ENCODE peak calls at places on chromosomes 5 and 9, in six cellular contexts. D is fibroblast of the aortic adventitia, E is GM23338, T is cardiac fibroblast, A is heart right ventricle, H is dorsolateral prefrontal cortex. R is an unnamed sample.
A peak's percentile ranks its signal among the peaks of the same experiment; 100 is the strongest.

GRCh38 chr5:160081495-160081894 is 37.8 kb downstream of the PWWP2A start:
- DNase-seq in D (no peak), E (no peak), T (no peak), A (no peak), H (no peak), R (no peak)

GRCh38 chr5:135245521-135246499 is 153.2 kb downstream of the MACROH2A1 start:
- DNase-seq in D (peak; percentile 78), E (no peak), T (peak; percentile 62), A (no peak), H (no peak), R (peak; percentile 31)

GRCh38 chr9:34540826-34541225 is 18.0 kb upstream of the ENHO start:
- DNase-seq in D (peak; percentile 51), E (no peak), T (peak; percentile 74), A (no peak), H (no peak), R (no peak)

GRCh38 chr9:16425572-16425971 is 444.9 kb downstream of the BNC2 start:
- DNase-seq in D (peak; percentile 69), E (no peak), T (peak; percentile 86), A (no peak), H (no peak), R (no peak)

GRCh38 chr5:102114525-102115069 is 181.5 kb downstream of the SLCO4C1 start:
- DNase-seq in D (no peak), E (peak; percentile 12), T (no peak), A (no peak), H (no peak), R (no peak)

GRCh38 chr5:167861134-167861930 is 430.1 kb upstream of the WWC1 start:
- DNase-seq in D (peak; percentile 13), E (peak; percentile 67), T (peak; percentile 26), A (peak; percentile 28), H (no peak), R (peak; percentile 64)

GRCh38 chr9:122218885-122219855 is 9.6 kb downstream of the LHX6 start:
- DNase-seq in D (peak; percentile 22), E (peak; percentile 69), T (peak; percentile 29), A (no peak), H (no peak), R (no peak)

GRCh38 chr5:122871669-122872068 is 26.3 kb downstream of the SNX24 start:
- DNase-seq in D (peak; percentile 34), E (no peak), T (no peak), A (no peak), H (no peak), R (no peak)

GRCh38 chr9:109771084-109771483 is 8.9 kb upstream of the PALM2AKAP2 start:
- DNase-seq in D (peak; percentile 82), E (peak; percentile 75), T (peak; percentile 73), A (no peak), H (no peak), R (no peak)

GRCh38 chr5:97839338-97840081 is 656.5 kb upstream of the RIOK2 start:
- DNase-seq in D (peak; percentile 37), E (no peak), T (peak; percentile 50), A (no peak), H (no peak), R (no peak)

GRCh38 chr5:107217721-107218130 is 453.0 kb downstream of the EFNA5 start:
- DNase-seq in D (no peak), E (no peak), T (peak; percentile 3), A (peak; percentile 64), H (peak; percentile 81), R (no peak)

GRCh38 chr9:133777111-133777791 is 39.1 kb upstream of the SARDH start:
- DNase-seq in D (no peak), E (no peak), T (no peak), A (no peak), H (no peak), R (peak; percentile 6)

GRCh38 chr5:72234265-72234700 is 85.8 kb downstream of the MRPS27 start:
- DNase-seq in D (peak; percentile 79), E (peak; percentile 43), T (peak; percentile 57), A (no peak), H (no peak), R (no peak)

GRCh38 chr5:1656271-1656975 is 132.7 kb upstream of the LPCAT1 start:
- DNase-seq in D (no peak), E (no peak), T (no peak), A (no peak), H (no peak), R (no peak)

GRCh38 chr9:130570200-130570599 is 9.2 kb upstream of the FUBP3 start:
- DNase-seq in D (peak; percentile 27), E (no peak), T (peak; percentile 47), A (no peak), H (no peak), R (no peak)

GRCh38 chr5:123299124-123299523 is 124.1 kb downstream of the CEP120 start:
- DNase-seq in D (no peak), E (no peak), T (no peak), A (no peak), H (no peak), R (no peak)

GRCh38 chr9:22683393-22684075 is 236.9 kb downstream of the DMRTA1 start:
- DNase-seq in D (peak; percentile 56), E (no peak), T (peak; percentile 15), A (no peak), H (no peak), R (no peak)

GRCh38 chr9:459491-460444 is 245.1 kb downstream of the DOCK8 start:
- DNase-seq in D (no peak), E (peak; percentile 11), T (no peak), A (no peak), H (no peak), R (no peak)

GRCh38 chr5:103393131-103393754 is 134.7 kb downstream of the MACIR start:
- DNase-seq in D (peak; percentile 44), E (peak; percentile 75), T (peak; percentile 80), A (no peak), H (no peak), R (no peak)

GRCh38 chr5:10511741-10512640 is 51.9 kb upstream of the ANKRD33B start:
- DNase-seq in D (no peak), E (no peak), T (no peak), A (no peak), H (no peak), R (no peak)

GRCh38 chr5:108858959-108859358 is 111.3 kb downstream of the FER start:
- DNase-seq in D (peak; percentile 29), E (no peak), T (peak; percentile 46), A (no peak), H (no peak), R (no peak)

GRCh38 chr5:93053825-93054224 is 527.2 kb downstream of the NR2F1-AS1 start:
- DNase-seq in D (peak; percentile 31), E (no peak), T (peak; percentile 56), A (no peak), H (no peak), R (no peak)

GRCh38 chr5:62314431-62314830 is 8.4 kb downstream of the KIF2A start:
- DNase-seq in D (no peak), E (no peak), T (no peak), A (no peak), H (no peak), R (no peak)

GRCh38 chr5:9596833-9597232 is 33.3 kb downstream of the TAS2R1 start:
- DNase-seq in D (no peak), E (peak; percentile 10), T (no peak), A (no peak), H (no peak), R (no peak)

GRCh38 chr5:147305147-147305546 is 70.3 kb downstream of the STK32A start:
- DNase-seq in D (no peak), E (peak; percentile 47), T (no peak), A (no peak), H (no peak), R (no peak)

GRCh38 chr5:79857692-79858091 is 133.4 kb downstream of the MTX3 start:
- DNase-seq in D (no peak), E (no peak), T (no peak), A (no peak), H (peak; percentile 61), R (no peak)

GRCh38 chr9:137891588-137892423 is 14.2 kb downstream of the CACNA1B start:
- DNase-seq in D (no peak), E (no peak), T (no peak), A (no peak), H (no peak), R (no peak)

GRCh38 chr9:134484479-134484878 is 157.1 kb upstream of the COL5A1 start:
- DNase-seq in D (no peak), E (no peak), T (no peak), A (no peak), H (no peak), R (no peak)

GRCh38 chr9:108442604-108443277 is 413.0 kb downstream of the ACTL7B start:
- DNase-seq in D (peak; percentile 54), E (no peak), T (no peak), A (no peak), H (no peak), R (no peak)

GRCh38 chr9:129280236-129281231 is 102.5 kb upstream of the IER5L start:
- DNase-seq in D (no peak), E (no peak), T (no peak), A (no peak), H (peak; percentile 62), R (no peak)

GRCh38 chr5:135332519-135333150 is 66.4 kb downstream of the MACROH2A1 start:
- DNase-seq in D (peak; percentile 82), E (peak; percentile 86), T (peak; percentile 78), A (no peak), H (no peak), R (no peak)

GRCh38 chr5:93585054-93585751 is 2.2 kb downstream of the NR2F1 start:
- DNase-seq in D (peak; percentile 43), E (peak; percentile 67), T (no peak), A (no peak), H (no peak), R (no peak)

GRCh38 chr5:75341934-75342333 is 4.9 kb downstream of the HMGCR start:
- DNase-seq in D (no peak), E (no peak), T (no peak), A (no peak), H (no peak), R (no peak)

GRCh38 chr9:18396102-18396728 is 77.7 kb upstream of the ADAMTSL1 start:
- DNase-seq in D (peak; percentile 41), E (peak; percentile 32), T (peak; percentile 32), A (no peak), H (no peak), R (no peak)

GRCh38 chr9:93048706-93049448 is 9.6 kb upstream of the SUSD3 start:
- DNase-seq in D (no peak), E (no peak), T (no peak), A (no peak), H (no peak), R (no peak)

GRCh38 chr9:4152876-4153275 is 147.0 kb downstream of the GLIS3 start:
- DNase-seq in D (no peak), E (no peak), T (no peak), A (no peak), H (no peak), R (no peak)
- TF ChIP-seq CTCF in D (no peak), E (no peak), T (no peak), A (no peak), H (no peak), R (no peak)

GRCh38 chr9:106575903-106576755 is 286.8 kb upstream of the ZNF462 start:
- DNase-seq in D (no peak), E (no peak), T (no peak), A (no peak), H (no peak), R (no peak)
- TF ChIP-seq CTCF in D (no peak), E (no peak), T (no peak), A (no peak), H (no peak), R (no peak)

GRCh38 chr5:59813761-59814562 is 79.6 kb downstream of the PDE4D start:
- DNase-seq in D (peak; percentile 75), E (peak; percentile 81), T (peak; percentile 77), A (no peak), H (no peak), R (no peak)
- TF ChIP-seq CTCF in D (peak; percentile 54), E (peak; percentile 73), T (peak; percentile 44), A (peak; percentile 63), H (peak; percentile 66), R (peak; percentile 69)

GRCh38 chr9:80251778-80252177 is 680.0 kb downstream of the TLE4 start:
- DNase-seq in D (no peak), E (no peak), T (no peak), A (no peak), H (no peak), R (no peak)
- TF ChIP-seq CTCF in D (no peak), E (no peak), T (no peak), A (no peak), H (no peak), R (no peak)